ENCODE peak calls at places on chromosome 4, in nine cellular contexts. U is CD8-positive, alpha-beta memory T cell; F is naive thymus-derived CD4-positive, alpha-beta T cell; B is suprapubic skin; E is fibroblast of lung; J is heart left ventricle; D is pancreas; H is lower lobe of right lung; Y is lung. G is an unnamed sample.

GRCh38 chr4:17324431-17324830 is 187.5 kb downstream of the QDPR start:
- DNase-seq in B (no peak), E (peak; percentile 76), D (no peak), F (peak; percentile 16), U (peak; percentile 50), J (no peak), Y (no peak), H (no peak), G (peak; percentile 42)

GRCh38 chr4:94926936-94927335 is 169.2 kb downstream of the BMPR1B start:
- DNase-seq in H (no peak), U (no peak), B (no peak), J (no peak), D (no peak), Y (no peak), E (no peak), F (no peak), G (no peak)

GRCh38 chr4:153114771-153115321 is 89.4 kb upstream of the TRIM2 start:
- DNase-seq in U (peak; percentile 65), H (no peak), Y (no peak), F (peak; percentile 88), E (peak; percentile 72), D (no peak), J (no peak), B (no peak), G (peak; percentile 78)

GRCh38 chr4:153146031-153146430 is 58.2 kb upstream of the TRIM2 start:
- DNase-seq in H (no peak), E (no peak), U (no peak), D (no peak), Y (no peak), F (no peak), B (no peak), J (no peak), G (no peak)

GRCh38 chr4:82748781-82749504 is 49.7 kb downstream of the SCD5 start:
- DNase-seq in U (no peak), J (no peak), F (no peak), B (no peak), D (no peak), H (no peak), E (no peak), Y (no peak), G (no peak)

GRCh38 chr4:112552668-112553067 is 36.7 kb upstream of the NEUROG2 start:
- DNase-seq in U (no peak), H (no peak), Y (no peak), D (no peak), E (peak; percentile 61), J (no peak), F (no peak), B (no peak), G (peak; percentile 37)

GRCh38 chr4:93832097-93832496 is 3.5 kb downstream of the ATOH1 start:
- DNase-seq in J (no peak), D (no peak), Y (no peak), U (no peak), H (no peak), E (no peak), B (no peak), F (no peak), G (no peak)

GRCh38 chr4:125428832-125429231 is 114.1 kb downstream of the FAT4 start:
- DNase-seq in F (no peak), Y (no peak), H (no peak), U (no peak), J (no peak), E (no peak), D (no peak), B (no peak), G (no peak)

GRCh38 chr4:8108991-8109390 is 49.6 kb downstream of the ABLIM2 start:
- DNase-seq in Y (no peak), J (no peak), H (no peak), F (no peak), E (no peak), U (no peak), B (no peak), D (no peak), G (no peak)

GRCh38 chr4:107265859-107266258 is 229.7 kb upstream of the DKK2 start:
- DNase-seq in F (no peak), D (no peak), B (no peak), J (no peak), U (no peak), H (no peak), Y (no peak), E (no peak), G (no peak)

GRCh38 chr4:23006756-23007155 is 314.0 kb downstream of the GBA3 start:
- DNase-seq in H (no peak), D (no peak), U (no peak), F (no peak), B (no peak), Y (no peak), J (no peak), E (peak; percentile 64), G (no peak)

GRCh38 chr4:187059031-187059430 is 335.4 kb upstream of the FAT1 start:
- DNase-seq in H (no peak), U (no peak), J (no peak), E (no peak), D (no peak), Y (no peak), B (no peak), F (no peak), G (no peak)

GRCh38 chr4:188143731-188144130 is 4.5 kb downstream of the TRIML1 start:
- DNase-seq in J (no peak), F (no peak), E (no peak), D (no peak), U (no peak), B (no peak), Y (no peak), H (no peak), G (no peak)

DNA sequence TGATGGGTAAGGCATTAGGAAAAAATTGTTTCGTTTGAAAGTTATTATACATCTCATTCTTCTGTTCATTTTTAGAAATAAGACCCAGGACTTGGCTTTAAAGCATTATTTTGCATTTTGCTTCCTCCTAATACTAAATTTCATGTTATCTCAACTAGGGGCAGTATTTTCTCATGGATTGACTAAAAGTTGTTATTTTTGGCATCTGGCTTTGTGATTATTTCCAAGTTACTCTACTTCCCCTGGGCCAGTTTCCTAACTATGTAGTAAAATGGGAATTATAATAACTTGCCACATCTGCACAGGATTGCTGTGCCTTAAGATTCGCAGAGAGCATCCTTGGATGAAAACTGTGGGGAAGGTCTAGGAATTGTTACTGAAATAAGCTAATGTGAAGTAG is 3.0 kb downstream of the RBPJ start:
- DNase-seq in B (no peak), Y (no peak), J (no peak), D (no peak), E (peak; percentile 81), U (no peak), H (no peak), F (no peak), G (no peak)
- H3K27ac ChIP-seq in B (no peak overlapping the region), Y (no peak overlapping the region), J (no peak overlapping the region), D (no peak overlapping the region), E (peak overlapping the region; percentile 33), U (no peak overlapping the region), H (no peak overlapping the region), F (no peak overlapping the region), G (no peak overlapping the region)

DNA sequence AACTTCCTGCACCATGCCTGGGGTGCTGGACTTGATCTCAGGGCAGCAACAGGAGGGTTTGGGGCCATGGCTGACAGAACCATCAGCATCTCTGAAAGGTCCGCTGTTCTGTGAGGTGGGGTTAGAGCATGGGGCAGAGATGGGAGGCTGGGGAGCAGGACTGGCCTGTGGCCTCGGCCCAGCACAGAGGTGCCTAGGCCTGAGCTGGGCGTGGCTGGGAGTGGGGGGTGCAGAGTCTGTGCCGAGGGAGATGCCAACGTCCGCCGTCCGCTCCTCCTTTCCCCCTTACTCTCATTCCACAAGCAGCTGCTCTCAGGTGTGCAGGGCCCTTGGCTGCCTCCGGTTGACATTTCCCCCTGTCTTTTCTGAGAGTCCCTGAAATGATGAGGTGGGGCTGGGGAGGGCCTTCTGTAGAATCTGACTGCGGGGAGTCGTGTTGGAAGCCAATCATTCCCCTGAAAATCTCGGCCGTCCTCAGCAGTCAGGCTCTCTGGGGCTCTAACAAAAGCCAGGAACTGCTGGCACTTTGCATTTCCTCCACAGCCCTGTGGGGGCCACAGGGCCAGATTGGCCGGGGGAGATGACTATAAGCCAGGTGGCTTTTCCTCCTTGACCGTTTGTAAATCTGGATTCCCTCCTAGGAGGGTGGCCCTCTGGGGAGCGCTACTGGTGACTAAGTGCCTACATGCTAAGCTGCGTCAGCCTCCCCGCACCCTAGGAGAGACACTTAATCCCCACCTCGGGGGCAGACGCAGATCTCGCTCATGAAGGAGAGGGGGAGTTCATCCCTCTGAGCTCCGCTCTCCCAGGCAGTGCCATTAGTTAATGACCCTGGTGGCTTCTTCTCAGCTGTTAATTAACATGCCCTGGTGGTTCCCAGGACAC is 41.2 kb downstream of the EVC start:
- DNase-seq in D (no peak), J (no peak), H (no peak), F (no peak), Y (no peak), E (peak; percentile 71), B (no peak), U (no peak), G (peak; percentile 54)
- H3K36me3 ChIP-seq in D (peaks cover 4% of the 10 kb centered on the region), J (peaks cover 22% of the 10 kb centered on the region), H (peaks cover 71% of the 10 kb centered on the region), F (no peaks in the 10 kb centered on the region), Y (no peaks in the 10 kb centered on the region), E (peaks cover 29% of the 10 kb centered on the region), B (peaks cover 48% of the 10 kb centered on the region), U (no peaks in the 10 kb centered on the region), G (peaks cover 48% of the 10 kb centered on the region)

GRCh38 chr4:12912896-12913418 is 571.2 kb downstream of the RAB28 start:
- DNase-seq in J (no peak), F (no peak), B (no peak), D (no peak), U (no peak), E (no peak), H (no peak), Y (no peak), G (no peak)

DNA sequence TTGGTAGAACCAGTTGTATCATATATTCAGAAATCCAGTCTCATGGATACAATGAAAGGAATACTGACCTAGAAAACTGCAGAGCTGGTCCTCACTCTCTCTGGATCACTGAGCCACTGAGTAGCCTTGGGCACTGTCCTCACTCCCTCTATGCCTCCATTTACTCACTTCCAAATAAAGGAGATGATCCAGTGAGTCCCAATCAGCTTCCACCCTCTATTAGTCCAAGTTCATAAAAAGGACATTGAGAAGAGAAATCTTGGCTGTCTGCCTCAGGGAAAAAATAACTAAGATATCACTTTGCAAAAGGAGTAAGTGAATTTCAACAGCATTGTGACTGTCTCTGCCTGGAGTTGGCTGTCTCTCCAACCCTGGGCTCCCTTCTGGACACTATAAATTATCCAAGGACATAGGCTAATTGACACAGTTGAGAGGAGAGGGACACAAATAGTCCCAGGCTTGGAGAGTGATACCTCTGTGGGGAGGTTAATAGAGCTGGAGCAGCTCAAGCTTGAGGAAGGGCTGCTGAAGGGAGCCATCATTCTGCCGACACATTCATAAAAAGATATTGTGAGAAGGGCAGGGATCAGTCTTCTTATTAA is 572.3 kb downstream of the RAB28 start:
- DNase-seq in E (no peak), B (no peak), H (no peak), Y (no peak), U (no peak), F (no peak), D (no peak), J (no peak), G (no peak)
- H3K4me3 ChIP-seq in E (no peak overlapping the region), B (no peak overlapping the region), H (no peak overlapping the region), Y (no peak overlapping the region), U (no peak overlapping the region), F (no peak overlapping the region), D (no peak overlapping the region), J (no peak overlapping the region), G (no peak overlapping the region)

DNA sequence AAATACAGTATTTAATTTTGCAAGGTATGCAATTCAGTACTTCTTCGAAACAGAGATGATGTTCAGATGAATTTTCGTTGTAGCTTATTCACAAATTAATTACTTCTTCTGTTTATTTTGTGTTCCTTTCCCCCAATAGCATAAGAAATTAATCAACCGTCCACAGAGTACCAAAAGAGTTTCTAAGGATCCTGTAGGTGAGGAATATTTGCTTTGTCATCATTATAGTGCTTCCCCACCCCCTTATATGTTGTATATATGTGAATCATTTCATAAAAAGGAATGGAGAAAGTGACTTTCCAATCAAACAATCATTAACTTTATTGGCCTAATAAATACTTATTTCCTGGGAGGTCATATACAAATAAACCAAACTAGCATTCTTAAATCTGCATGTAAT is 57.6 kb downstream of the DTHD1 start:
- DNase-seq in J (no peak), U (no peak), H (no peak), E (no peak), B (no peak), F (no peak), Y (no peak), D (no peak), G (no peak)
- H3K27ac ChIP-seq in J (no peak overlapping the region), U (no peak overlapping the region), H (no peak overlapping the region), E (no peak overlapping the region), B (no peak overlapping the region), F (no peak overlapping the region), Y (no peak overlapping the region), D (no peak overlapping the region), G (no peak overlapping the region)

G was measured in brain microvascular endothelial cell.